ENCODE peak calls at places on chromosomes 5 and 9, in seven cellular contexts. One of them, this sample, is unnamed.

GRCh38 chr5:180084638-180085561 is 13.3 kb upstream of the RNF130 start:
- DNase-seq in upper lobe of left lung: no peak
- DNase-seq in stomach: peak
- DNase-seq in transverse colon: peak
- DNase-seq in breast epithelium: peak
- DNase-seq in spleen: no peak
- DNase-seq in prostate gland: peak
- DNase-seq in this sample: no peak

GRCh38 chr9:94472766-94473165 is 82.1 kb upstream of the PCAT7 start:
- DNase-seq in upper lobe of left lung: no peak
- DNase-seq in stomach: no peak
- DNase-seq in transverse colon: no peak
- DNase-seq in breast epithelium: no peak
- DNase-seq in spleen: no peak
- DNase-seq in prostate gland: no peak
- DNase-seq in this sample: no peak

GRCh38 chr5:131005963-131006684 is 158.9 kb downstream of the HINT1 start:
- DNase-seq in upper lobe of left lung: no peak
- DNase-seq in stomach: no peak
- DNase-seq in transverse colon: no peak
- DNase-seq in breast epithelium: no peak
- DNase-seq in spleen: no peak
- DNase-seq in prostate gland: no peak
- DNase-seq in this sample: no peak

GRCh38 chr9:95920024-95920423 is 44.5 kb downstream of the ERCC6L2 start:
- DNase-seq in upper lobe of left lung: no peak
- DNase-seq in stomach: no peak
- DNase-seq in transverse colon: no peak
- DNase-seq in breast epithelium: no peak
- DNase-seq in spleen: no peak
- DNase-seq in prostate gland: no peak
- DNase-seq in this sample: no peak

GRCh38 chr9:129585352-129585751 is 35.5 kb downstream of the C9orf50 start:
- DNase-seq in upper lobe of left lung: no peak
- DNase-seq in stomach: no peak
- DNase-seq in transverse colon: no peak
- DNase-seq in breast epithelium: no peak
- DNase-seq in spleen: no peak
- DNase-seq in prostate gland: no peak
- DNase-seq in this sample: no peak

GRCh38 chr9:114086009-114086408 is 7.9 kb upstream of the AMBP start:
- DNase-seq in upper lobe of left lung: no peak
- DNase-seq in stomach: no peak
- DNase-seq in transverse colon: no peak
- DNase-seq in breast epithelium: no peak
- DNase-seq in spleen: no peak
- DNase-seq in prostate gland: no peak
- DNase-seq in this sample: no peak

GRCh38 chr5:45336464-45336863 is 359.7 kb downstream of the HCN1 start:
- DNase-seq in upper lobe of left lung: no peak
- DNase-seq in stomach: no peak
- DNase-seq in transverse colon: no peak
- DNase-seq in breast epithelium: no peak
- DNase-seq in spleen: no peak
- DNase-seq in prostate gland: no peak
- DNase-seq in this sample: no peak

GRCh38 chr5:169433221-169433651 is 132.3 kb upstream of the SLIT3 start:
- DNase-seq in upper lobe of left lung: no peak
- DNase-seq in stomach: no peak
- DNase-seq in transverse colon: no peak
- DNase-seq in breast epithelium: no peak
- DNase-seq in spleen: no peak
- DNase-seq in prostate gland: no peak
- DNase-seq in this sample: no peak

GRCh38 chr9:81395301-81396054 is 293.9 kb downstream of the TLE1 start:
- DNase-seq in upper lobe of left lung: no peak
- DNase-seq in stomach: no peak
- DNase-seq in transverse colon: no peak
- DNase-seq in breast epithelium: no peak
- DNase-seq in spleen: no peak
- DNase-seq in prostate gland: no peak
- DNase-seq in this sample: no peak

GRCh38 chr9:81394816-81395215 is 294.5 kb downstream of the TLE1 start:
- DNase-seq in upper lobe of left lung: no peak
- DNase-seq in stomach: no peak
- DNase-seq in transverse colon: no peak
- DNase-seq in breast epithelium: no peak
- DNase-seq in spleen: no peak
- DNase-seq in prostate gland: no peak
- DNase-seq in this sample: no peak

GRCh38 chr9:81391457-81391825 is 297.9 kb downstream of the TLE1 start:
- DNase-seq in upper lobe of left lung: no peak
- DNase-seq in stomach: no peak
- DNase-seq in transverse colon: no peak
- DNase-seq in breast epithelium: no peak
- DNase-seq in spleen: no peak
- DNase-seq in prostate gland: no peak
- DNase-seq in this sample: no peak

GRCh38 chr9:81396528-81396927 is 292.8 kb downstream of the TLE1 start:
- DNase-seq in upper lobe of left lung: no peak
- DNase-seq in stomach: no peak
- DNase-seq in transverse colon: no peak
- DNase-seq in breast epithelium: peak
- DNase-seq in spleen: no peak
- DNase-seq in prostate gland: peak
- DNase-seq in this sample: no peak

DNA sequence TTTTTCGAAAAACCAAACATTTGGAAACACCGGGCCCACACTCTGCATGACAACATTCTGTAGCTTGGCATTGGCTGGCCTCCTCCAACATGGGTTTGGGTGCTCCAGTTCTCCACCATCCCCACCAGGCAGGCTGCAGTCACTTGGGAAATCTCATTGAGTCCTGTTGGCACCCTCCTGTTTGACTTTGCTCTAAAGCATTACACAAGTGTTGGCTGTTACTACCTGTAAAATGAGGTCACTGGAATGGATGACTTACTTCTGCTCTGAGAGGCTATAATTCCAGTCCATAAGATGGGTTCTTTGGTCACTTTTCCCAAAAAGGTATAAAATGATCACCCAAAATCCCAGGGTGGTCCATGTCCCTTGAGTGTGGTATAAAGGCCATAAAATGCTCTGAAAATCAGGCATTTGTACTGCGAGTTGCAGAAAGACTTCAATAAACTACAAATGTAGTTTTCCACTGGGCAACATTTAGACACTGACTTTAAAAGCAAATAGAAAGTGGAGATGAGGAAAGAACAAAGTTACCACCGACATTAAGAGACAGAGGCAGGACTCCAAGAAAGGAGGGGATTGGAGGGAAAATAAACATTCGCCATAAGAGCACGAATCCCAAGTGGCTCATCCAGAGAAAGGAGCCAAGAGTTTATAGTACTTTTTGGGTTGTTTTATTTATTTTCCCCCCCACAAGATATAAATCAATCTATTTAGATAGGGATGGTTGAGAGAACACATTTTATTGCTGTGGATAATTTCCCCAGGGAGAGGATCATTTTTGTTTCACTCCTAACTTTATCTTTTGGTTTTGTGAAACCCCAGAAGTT is 295.1 kb downstream of the TLE1 start:
- DNase-seq in upper lobe of left lung: no peak
- DNase-seq in stomach: no peak
- DNase-seq in transverse colon: no peak
- DNase-seq in breast epithelium: no peak
- DNase-seq in spleen: no peak
- DNase-seq in prostate gland: peak
- DNase-seq in this sample: no peak
- TF ChIP-seq POLR2AphosphoS5 in upper lobe of left lung: no peak
- TF ChIP-seq POLR2AphosphoS5 in stomach: no peak
- TF ChIP-seq POLR2AphosphoS5 in transverse colon: no peak
- TF ChIP-seq POLR2AphosphoS5 in breast epithelium: no peak
- TF ChIP-seq POLR2AphosphoS5 in spleen: no peak
- TF ChIP-seq POLR2AphosphoS5 in prostate gland: peak
- TF ChIP-seq POLR2AphosphoS5 in this sample: no peak

GRCh38 chr9:99782962-99783718 is 38.5 kb upstream of the NR4A3 start:
- DNase-seq in upper lobe of left lung: no peak
- DNase-seq in stomach: no peak
- DNase-seq in transverse colon: no peak
- DNase-seq in breast epithelium: no peak
- DNase-seq in spleen: no peak
- DNase-seq in prostate gland: no peak
- DNase-seq in this sample: no peak

GRCh38 chr9:99793528-99793927 is 28.2 kb upstream of the NR4A3 start:
- DNase-seq in upper lobe of left lung: no peak
- DNase-seq in stomach: no peak
- DNase-seq in transverse colon: no peak
- DNase-seq in breast epithelium: no peak
- DNase-seq in spleen: no peak
- DNase-seq in prostate gland: no peak
- DNase-seq in this sample: no peak

GRCh38 chr9:99783799-99784198 is 37.9 kb upstream of the NR4A3 start:
- DNase-seq in upper lobe of left lung: no peak
- DNase-seq in stomach: no peak
- DNase-seq in transverse colon: no peak
- DNase-seq in breast epithelium: no peak
- DNase-seq in spleen: no peak
- DNase-seq in prostate gland: no peak
- DNase-seq in this sample: no peak

GRCh38 chr9:99785010-99785590 is 36.6 kb upstream of the NR4A3 start:
- DNase-seq in upper lobe of left lung: no peak
- DNase-seq in stomach: no peak
- DNase-seq in transverse colon: no peak
- DNase-seq in breast epithelium: no peak
- DNase-seq in spleen: no peak
- DNase-seq in prostate gland: no peak
- DNase-seq in this sample: no peak

GRCh38 chr9:99787552-99787951 is 34.1 kb upstream of the NR4A3 start:
- DNase-seq in upper lobe of left lung: no peak
- DNase-seq in stomach: no peak
- DNase-seq in transverse colon: no peak
- DNase-seq in breast epithelium: no peak
- DNase-seq in spleen: no peak
- DNase-seq in prostate gland: no peak
- DNase-seq in this sample: no peak
- TF ChIP-seq POLR2AphosphoS5 in upper lobe of left lung: no peak
- TF ChIP-seq POLR2AphosphoS5 in stomach: no peak
- TF ChIP-seq POLR2AphosphoS5 in transverse colon: no peak
- TF ChIP-seq POLR2AphosphoS5 in breast epithelium: no peak
- TF ChIP-seq POLR2AphosphoS5 in spleen: no peak
- TF ChIP-seq POLR2AphosphoS5 in prostate gland: no peak
- TF ChIP-seq POLR2AphosphoS5 in this sample: no peak

DNA sequence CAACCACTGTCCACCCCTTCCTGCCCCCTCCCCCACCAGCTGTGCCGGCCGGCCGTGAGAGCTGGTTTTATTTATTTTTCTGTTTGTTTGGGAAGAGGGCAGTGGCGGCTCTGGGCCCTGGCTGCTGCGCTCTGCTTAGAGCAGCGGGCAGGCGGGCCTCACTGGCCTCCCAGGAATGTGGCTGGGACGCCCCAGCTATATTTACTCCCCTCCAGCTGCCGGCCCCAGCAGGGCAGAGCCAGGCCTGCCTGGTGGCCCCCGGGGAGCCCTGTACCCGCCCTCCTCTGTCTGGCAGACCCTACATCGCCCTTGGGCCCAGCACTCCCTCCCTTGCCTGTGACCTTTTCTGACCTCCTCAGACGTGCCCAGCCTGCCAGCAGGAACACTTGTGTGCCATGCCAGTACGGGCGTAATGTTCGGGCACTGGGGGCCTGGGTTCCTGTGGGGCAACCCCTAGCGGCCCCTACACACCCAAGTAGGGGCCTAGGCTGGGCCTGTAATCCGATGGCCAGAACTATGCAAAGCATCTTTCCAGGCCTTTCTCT is 7.7 kb downstream of the CXXC5 start:
- DNase-seq in upper lobe of left lung: peak
- DNase-seq in stomach: peak
- DNase-seq in transverse colon: no peak
- DNase-seq in breast epithelium: no peak
- DNase-seq in spleen: peak
- DNase-seq in prostate gland: peak
- DNase-seq in this sample: no peak
- TF ChIP-seq POLR2AphosphoS5 in upper lobe of left lung: peak
- TF ChIP-seq POLR2AphosphoS5 in stomach: peak
- TF ChIP-seq POLR2AphosphoS5 in transverse colon: peak
- TF ChIP-seq POLR2AphosphoS5 in breast epithelium: peak
- TF ChIP-seq POLR2AphosphoS5 in spleen: no peak
- TF ChIP-seq POLR2AphosphoS5 in prostate gland: peak
- TF ChIP-seq POLR2AphosphoS5 in this sample: no peak

GRCh38 chr5:172550996-172551395 is 90.1 kb upstream of the NEURL1B start:
- DNase-seq in upper lobe of left lung: no peak
- DNase-seq in stomach: no peak
- DNase-seq in transverse colon: no peak
- DNase-seq in breast epithelium: no peak
- DNase-seq in spleen: peak
- DNase-seq in prostate gland: no peak
- DNase-seq in this sample: peak

GRCh38 chr5:172549708-172550095 is 91.4 kb upstream of the NEURL1B start:
- DNase-seq in upper lobe of left lung: peak
- DNase-seq in stomach: no peak
- DNase-seq in transverse colon: no peak
- DNase-seq in breast epithelium: no peak
- DNase-seq in spleen: peak
- DNase-seq in prostate gland: no peak
- DNase-seq in this sample: no peak

GRCh38 chr5:172550096-172550765 is 90.8 kb upstream of the NEURL1B start:
- DNase-seq in upper lobe of left lung: no peak
- DNase-seq in stomach: no peak
- DNase-seq in transverse colon: no peak
- DNase-seq in breast epithelium: no peak
- DNase-seq in spleen: peak
- DNase-seq in prostate gland: no peak
- DNase-seq in this sample: no peak

GRCh38 chr5:172548311-172548731 is 92.7 kb upstream of the NEURL1B start:
- DNase-seq in upper lobe of left lung: no peak
- DNase-seq in stomach: no peak
- DNase-seq in transverse colon: no peak
- DNase-seq in breast epithelium: no peak
- DNase-seq in spleen: no peak
- DNase-seq in prostate gland: peak
- DNase-seq in this sample: no peak

DNA sequence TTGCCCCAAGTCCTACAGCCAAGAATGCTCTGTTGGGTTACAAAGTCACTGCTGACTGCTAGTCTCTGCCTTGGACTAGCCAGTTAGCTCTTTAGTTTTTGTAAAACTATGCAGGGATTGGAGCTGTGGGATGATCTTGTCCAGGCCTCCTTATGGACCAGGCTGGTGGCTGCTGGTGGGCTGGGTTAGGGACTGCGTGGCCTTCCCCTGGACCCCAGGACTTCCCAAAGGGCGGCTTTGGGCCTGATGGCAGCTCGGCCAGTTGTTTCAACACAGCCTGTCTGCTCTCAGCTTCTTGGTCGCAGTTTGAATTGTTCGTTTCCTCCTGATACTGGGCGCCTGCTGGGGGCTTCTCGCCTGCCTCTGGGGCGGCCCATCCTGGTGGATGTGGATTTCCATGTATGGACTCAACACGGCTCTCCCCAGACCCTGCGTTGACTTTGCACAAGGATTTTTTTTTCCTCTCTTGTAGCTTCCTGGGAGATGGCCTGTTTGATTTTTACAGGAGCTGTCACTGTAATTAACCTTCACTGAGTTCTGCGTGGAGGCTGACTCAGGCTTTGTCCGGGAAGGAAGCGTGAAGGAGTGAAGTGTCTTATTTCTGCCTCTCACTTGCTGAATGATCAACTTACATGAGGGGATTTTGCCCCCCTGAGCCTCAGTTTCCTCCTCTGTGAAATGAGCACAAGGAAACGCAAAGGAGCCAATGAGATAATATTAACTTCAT is 91.9 kb upstream of the NEURL1B start:
- DNase-seq in upper lobe of left lung: no peak
- DNase-seq in stomach: no peak
- DNase-seq in transverse colon: no peak
- DNase-seq in breast epithelium: no peak
- DNase-seq in spleen: peak
- DNase-seq in prostate gland: no peak
- DNase-seq in this sample: no peak
- TF ChIP-seq POLR2AphosphoS5 in upper lobe of left lung: no peak
- TF ChIP-seq POLR2AphosphoS5 in stomach: no peak
- TF ChIP-seq POLR2AphosphoS5 in transverse colon: no peak
- TF ChIP-seq POLR2AphosphoS5 in breast epithelium: no peak
- TF ChIP-seq POLR2AphosphoS5 in spleen: no peak
- TF ChIP-seq POLR2AphosphoS5 in prostate gland: no peak
- TF ChIP-seq POLR2AphosphoS5 in this sample: no peak